ENCODE peak calls at places on chromosome 14, in seven cellular contexts. U is IMR-90, X is transverse colon, C is psoas muscle, Y is heart right ventricle, O is lower lobe of right lung, S is kidney epithelial cell. D is an unnamed sample.

GRCh38 chr14:67815573-67816235 is 686 bp downstream of the ZFYVE26 start:
- DNase-seq in U (peak; percentile 62), X (no peak), C (no peak), Y (no peak), O (no peak), S (no peak), D (no peak)

GRCh38 chr14:92400579-92401444 is 77.8 kb downstream of the SLC24A4 start:
- DNase-seq in U (peak; percentile 13), X (no peak), C (no peak), Y (no peak), O (no peak), S (no peak), D (no peak)

GRCh38 chr14:22980672-22981089 is 1.7 kb downstream of the AJUBA start:
- DNase-seq in U (peak; percentile 32), X (peak; percentile 59), C (no peak), Y (peak; percentile 34), O (peak; percentile 65), S (no peak), D (no peak)

GRCh38 chr14:91149462-91149861 is 35.6 kb downstream of the DGLUCY start:
- DNase-seq in U (peak; percentile 100), X (peak; percentile 50), C (no peak), Y (no peak), O (no peak), S (peak; percentile 65), D (no peak)

GRCh38 chr14:38775986-38776385 is 327.0 kb downstream of the SEC23A start:
- DNase-seq in U (no peak), X (no peak), C (no peak), Y (no peak), O (no peak), S (no peak), D (no peak)

GRCh38 chr14:65813760-65814387 is 401.3 kb downstream of the FUT8 start:
- DNase-seq in U (no peak), X (no peak), C (no peak), Y (no peak), O (no peak), S (no peak), D (no peak)

GRCh38 chr14:100662850-100663527 is 63.7 kb upstream of the DLK1 start:
- DNase-seq in U (peak; percentile 61), X (peak; percentile 75), C (peak; percentile 78), Y (peak; percentile 68), O (peak; percentile 77), S (no peak), D (peak; percentile 45)

GRCh38 chr14:100592972-100593371 is 5.8 kb upstream of the BEGAIN start:
- DNase-seq in U (no peak), X (no peak), C (no peak), Y (no peak), O (peak; percentile 23), S (no peak), D (no peak)

GRCh38 chr14:62743118-62743517 is 302.1 kb downstream of the KCNH5 start:
- DNase-seq in U (no peak), X (no peak), C (no peak), Y (no peak), O (no peak), S (no peak), D (no peak)

GRCh38 chr14:24243336-24243836 is 963 bp upstream of the TINF2 start:
- DNase-seq in U (no peak), X (no peak), C (peak; percentile 64), Y (no peak), O (no peak), S (no peak), D (no peak)

GRCh38 chr14:43795600-43796228 is 711.4 kb downstream of the FSCB start:
- DNase-seq in U (peak; percentile 0), X (no peak), C (no peak), Y (no peak), O (no peak), S (no peak), D (no peak)

GRCh38 chr14:22395803-22396202 is 193.2 kb downstream of the DAD1 start:
- DNase-seq in U (no peak), X (no peak), C (no peak), Y (no peak), O (no peak), S (no peak), D (no peak)

GRCh38 chr14:96502621-96503251 is 554 bp downstream of the PAPOLA start:
- DNase-seq in U (peak; percentile 13), X (peak; percentile 58), C (peak; percentile 79), Y (peak; percentile 61), O (peak; percentile 84), S (no peak), D (peak; percentile 58)

GRCh38 chr14:56195727-56196126 is 77.5 kb downstream of the PELI2 start:
- DNase-seq in U (peak; percentile 58), X (peak; percentile 37), C (no peak), Y (no peak), O (no peak), S (peak; percentile 34), D (peak; percentile 69)

GRCh38 chr14:68819260-68819691 is 26.4 kb upstream of the ZFP36L1 start:
- DNase-seq in U (peak; percentile 66), X (peak; percentile 59), C (no peak), Y (no peak), O (no peak), S (peak; percentile 91), D (no peak)

GRCh38 chr14:55160989-55161388 is 30.4 kb downstream of the DLGAP5 start:
- DNase-seq in U (peak; percentile 54), X (no peak), C (no peak), Y (no peak), O (no peak), S (no peak), D (no peak)

GRCh38 chr14:66231823-66232222 is 254.3 kb upstream of the CCDC196 start:
- DNase-seq in U (no peak), X (no peak), C (no peak), Y (no peak), O (no peak), S (no peak), D (no peak)

GRCh38 chr14:64422753-64423152 is 34.6 kb downstream of the MTHFD1 start:
- DNase-seq in U (no peak), X (no peak), C (no peak), Y (no peak), O (no peak), S (no peak), D (no peak)

GRCh38 chr14:106690333-106690891 is 1164.0 kb downstream of the TMEM121 start:
- DNase-seq in U (no peak), X (no peak), C (no peak), Y (no peak), O (no peak), S (no peak), D (no peak)

GRCh38 chr14:96354246-96354645 is 8.9 kb downstream of the ATG2B start:
- DNase-seq in U (no peak), X (no peak), C (no peak), Y (no peak), O (no peak), S (no peak), D (no peak)

GRCh38 chr14:101460986-101461750 is 100.1 kb upstream of the DIO3 start:
- DNase-seq in U (no peak), X (no peak), C (no peak), Y (no peak), O (no peak), S (no peak), D (no peak)

GRCh38 chr14:68106456-68106855 is 286.9 kb downstream of the RAD51B start:
- DNase-seq in U (no peak), X (no peak), C (no peak), Y (no peak), O (no peak), S (no peak), D (no peak)

GRCh38 chr14:104086661-104087461 is 1.4 kb downstream of the ASPG start:
- DNase-seq in U (no peak), X (peak; percentile 35), C (no peak), Y (peak; percentile 31), O (no peak), S (no peak), D (no peak)
- H3K4me3 ChIP-seq in U (no peak overlapping the region), X (no peak overlapping the region), C (no peak overlapping the region), Y (no peak overlapping the region), O (no peak overlapping the region), S (no peak overlapping the region), D (no peak overlapping the region)

DNA sequence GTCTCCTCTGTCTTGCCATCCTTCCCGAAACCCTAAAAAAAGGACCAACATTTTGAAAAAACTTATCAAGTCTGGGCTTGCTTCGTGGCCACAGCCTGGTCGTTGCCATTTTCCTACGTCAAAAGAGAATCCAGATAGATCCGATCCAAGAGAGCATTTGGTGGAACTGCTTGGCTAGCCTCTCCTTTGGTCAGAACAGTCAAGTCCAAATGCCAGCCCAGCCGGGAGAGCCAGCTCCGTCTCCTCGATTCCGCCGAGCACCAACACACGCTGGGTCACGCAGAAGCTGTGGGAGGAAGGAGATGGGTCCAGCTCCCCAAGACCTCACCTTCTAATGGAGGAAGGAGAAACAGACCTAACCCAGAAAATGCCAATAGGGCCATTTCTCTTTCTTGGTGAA is 9.3 kb upstream of the PRIMA1 start:
- DNase-seq in U (no peak), X (no peak), C (no peak), Y (no peak), O (no peak), S (no peak), D (no peak)
- H3K4me3 ChIP-seq in U (no peak overlapping the region), X (no peak overlapping the region), C (no peak overlapping the region), Y (no peak overlapping the region), O (no peak overlapping the region), S (no peak overlapping the region), D (no peak overlapping the region)

DNA sequence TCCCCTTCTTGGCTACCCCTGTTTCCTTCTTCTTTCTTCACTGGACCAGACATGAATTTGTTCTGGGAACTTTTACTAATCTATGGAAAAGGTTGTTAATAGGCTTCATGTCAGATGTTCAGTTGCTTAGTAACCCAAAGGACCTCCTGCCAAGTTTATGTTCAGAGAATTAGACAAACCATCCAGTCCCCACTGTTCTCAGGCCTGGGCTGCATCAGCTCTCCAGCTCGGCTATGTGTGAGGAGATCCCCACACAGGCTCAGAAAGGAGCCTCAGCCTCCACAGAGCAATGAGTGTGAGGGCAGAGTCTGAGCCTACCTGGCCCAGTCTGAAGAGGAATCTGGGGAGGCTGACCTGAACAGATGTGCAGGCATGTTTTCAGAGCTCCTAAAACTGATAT is 78.1 kb downstream of the AKAP6 start:
- DNase-seq in U (peak; percentile 13), X (no peak), C (no peak), Y (peak; percentile 11), O (no peak), S (no peak), D (no peak)
- H3K4me3 ChIP-seq in U (no peak overlapping the region), X (no peak overlapping the region), C (no peak overlapping the region), Y (no peak overlapping the region), O (no peak overlapping the region), S (no peak overlapping the region), D (no peak overlapping the region)

DNA sequence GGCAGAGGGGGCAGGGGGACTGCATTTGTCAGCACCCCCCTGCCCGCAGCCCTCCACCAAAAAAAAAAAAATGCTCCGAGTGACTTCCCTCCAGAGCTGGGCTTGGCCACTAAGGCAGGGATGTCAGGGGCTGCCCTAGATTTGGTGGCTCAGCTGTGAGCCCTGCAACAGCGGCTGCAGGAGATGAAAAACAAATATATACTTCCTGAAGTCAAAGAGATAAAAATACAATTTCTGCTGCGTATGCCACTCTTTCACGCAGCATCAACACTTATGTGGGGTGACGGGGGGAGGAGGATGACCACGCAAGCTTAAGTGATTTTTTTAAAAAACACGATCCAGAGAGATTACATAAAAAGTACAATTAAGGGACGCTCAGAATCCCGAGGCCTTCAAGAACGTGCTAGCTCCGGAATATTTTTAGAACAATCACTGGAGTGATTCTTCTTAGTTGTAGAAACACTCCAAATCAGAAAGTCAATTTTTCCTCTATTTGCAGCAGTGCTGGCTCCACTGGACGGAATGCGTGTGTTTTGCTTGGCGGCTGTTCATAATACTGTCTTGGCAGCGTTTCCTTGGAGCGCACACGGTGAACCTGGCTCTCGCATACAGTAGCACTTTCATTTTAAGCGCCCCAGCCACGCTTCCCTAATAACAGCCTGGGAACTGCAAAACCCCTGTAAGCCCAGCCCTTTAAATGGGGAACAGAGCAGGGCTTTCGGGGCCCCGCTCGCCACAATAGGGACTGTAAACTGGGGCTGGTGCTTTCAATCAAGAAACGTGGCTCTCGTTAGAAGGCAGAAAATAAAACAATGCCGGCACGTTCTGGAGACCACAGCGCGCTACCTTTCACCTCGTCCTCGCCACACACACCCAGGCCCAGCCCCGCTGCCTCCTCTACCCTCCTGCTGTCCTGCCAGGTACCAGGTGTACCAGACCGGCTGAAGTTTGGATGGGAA is 80.1 kb downstream of the BCL11B start:
- DNase-seq in U (peak; percentile 13), X (peak; percentile 52), C (peak; percentile 60), Y (peak; percentile 45), O (no peak), S (peak; percentile 10), D (peak; percentile 48)
- H3K4me3 ChIP-seq in U (no peak overlapping the region), X (peak overlapping the region; percentile 23), C (peak overlapping the region; percentile 69), Y (peak overlapping the region; percentile 43), O (peak overlapping the region; percentile 47), S (no peak overlapping the region), D (peak overlapping the region; percentile 41)